ENCODE peak calls at places on chromosomes 7 and 10, in seven cellular contexts. One of them, this sample, is unnamed.

GRCh38 chr7:91168766-91169518 is 95.3 kb upstream of the FZD1 start:
- DNase-seq in brain microvascular endothelial cell: peak
- DNase-seq in tibial nerve: no peak
- DNase-seq in HFF-Myc: no peak
- DNase-seq in sigmoid colon: no peak
- DNase-seq in PC-9: no peak
- DNase-seq in neural progenitor cell: peak
- DNase-seq in this sample: no peak

GRCh38 chr10:88553116-88553752 is 29.9 kb downstream of the RNLS start:
- DNase-seq in tibial nerve: peak
- DNase-seq in neural progenitor cell: peak
- DNase-seq in sigmoid colon: peak
- DNase-seq in HFF-Myc: peak
- DNase-seq in brain microvascular endothelial cell: peak
- DNase-seq in PC-9: peak
- DNase-seq in this sample: peak

GRCh38 chr7:153939177-153939576 is 113.0 kb upstream of the DPP6 start:
- DNase-seq in PC-9: no peak
- DNase-seq in HFF-Myc: no peak
- DNase-seq in tibial nerve: no peak
- DNase-seq in brain microvascular endothelial cell: no peak
- DNase-seq in neural progenitor cell: no peak
- DNase-seq in sigmoid colon: no peak
- DNase-seq in this sample: no peak

GRCh38 chr7:79880312-79880711 is 254.3 kb upstream of the GNAI1 start:
- DNase-seq in HFF-Myc: no peak
- DNase-seq in sigmoid colon: no peak
- DNase-seq in brain microvascular endothelial cell: no peak
- DNase-seq in PC-9: no peak
- DNase-seq in tibial nerve: no peak
- DNase-seq in neural progenitor cell: peak
- DNase-seq in this sample: no peak

GRCh38 chr10:85851300-85851699 is 515.3 kb downstream of the GRID1 start:
- DNase-seq in brain microvascular endothelial cell: peak
- DNase-seq in PC-9: no peak
- DNase-seq in HFF-Myc: no peak
- DNase-seq in tibial nerve: no peak
- DNase-seq in sigmoid colon: no peak
- DNase-seq in neural progenitor cell: no peak
- DNase-seq in this sample: no peak

GRCh38 chr10:77377678-77378352 is 259.8 kb downstream of the KCNMA1 start:
- DNase-seq in HFF-Myc: no peak
- DNase-seq in tibial nerve: no peak
- DNase-seq in brain microvascular endothelial cell: no peak
- DNase-seq in sigmoid colon: no peak
- DNase-seq in neural progenitor cell: no peak
- DNase-seq in PC-9: peak
- DNase-seq in this sample: no peak

GRCh38 chr7:6202117-6202516 is 70.3 kb downstream of the CYTH3 start:
- DNase-seq in HFF-Myc: no peak
- DNase-seq in neural progenitor cell: no peak
- DNase-seq in brain microvascular endothelial cell: no peak
- DNase-seq in sigmoid colon: no peak
- DNase-seq in tibial nerve: no peak
- DNase-seq in PC-9: no peak
- DNase-seq in this sample: no peak

GRCh38 chr10:56905051-56905450 is 544.0 kb upstream of the ZWINT start:
- DNase-seq in brain microvascular endothelial cell: no peak
- DNase-seq in HFF-Myc: no peak
- DNase-seq in sigmoid colon: no peak
- DNase-seq in PC-9: no peak
- DNase-seq in neural progenitor cell: no peak
- DNase-seq in tibial nerve: no peak
- DNase-seq in this sample: no peak

GRCh38 chr7:4931932-4932331 is 27.1 kb downstream of the MMD2 start:
- DNase-seq in PC-9: peak
- DNase-seq in sigmoid colon: peak
- DNase-seq in brain microvascular endothelial cell: no peak
- DNase-seq in tibial nerve: peak
- DNase-seq in neural progenitor cell: peak
- DNase-seq in HFF-Myc: no peak
- DNase-seq in this sample: no peak

GRCh38 chr10:7707102-7707501 is 4.0 kb downstream of the ITIH2 start:
- DNase-seq in PC-9: no peak
- DNase-seq in tibial nerve: no peak
- DNase-seq in sigmoid colon: no peak
- DNase-seq in neural progenitor cell: no peak
- DNase-seq in HFF-Myc: no peak
- DNase-seq in brain microvascular endothelial cell: no peak
- DNase-seq in this sample: no peak

GRCh38 chr10:79052311-79053080 is 16.3 kb upstream of the ZMIZ1 start:
- DNase-seq in sigmoid colon: peak
- DNase-seq in HFF-Myc: no peak
- DNase-seq in PC-9: peak
- DNase-seq in neural progenitor cell: peak
- DNase-seq in brain microvascular endothelial cell: no peak
- DNase-seq in tibial nerve: no peak
- DNase-seq in this sample: no peak

GRCh38 chr10:61664985-61665384 is 2.3 kb downstream of the CABCOCO1 start:
- DNase-seq in tibial nerve: no peak
- DNase-seq in PC-9: no peak
- DNase-seq in HFF-Myc: no peak
- DNase-seq in neural progenitor cell: no peak
- DNase-seq in brain microvascular endothelial cell: no peak
- DNase-seq in sigmoid colon: no peak
- DNase-seq in this sample: no peak

GRCh38 chr10:52229271-52229931 is 84.7 kb upstream of the DKK1 start:
- DNase-seq in sigmoid colon: no peak
- DNase-seq in PC-9: no peak
- DNase-seq in neural progenitor cell: no peak
- DNase-seq in brain microvascular endothelial cell: peak
- DNase-seq in HFF-Myc: no peak
- DNase-seq in tibial nerve: no peak
- DNase-seq in this sample: no peak

GRCh38 chr7:69847921-69848612 is 249.8 kb downstream of the AUTS2 start:
- DNase-seq in neural progenitor cell: no peak
- DNase-seq in sigmoid colon: no peak
- DNase-seq in tibial nerve: no peak
- DNase-seq in PC-9: no peak
- DNase-seq in brain microvascular endothelial cell: no peak
- DNase-seq in HFF-Myc: no peak
- DNase-seq in this sample: no peak

GRCh38 chr10:78181381-78182055 is 147.9 kb downstream of the RPS24 start:
- DNase-seq in PC-9: no peak
- DNase-seq in HFF-Myc: no peak
- DNase-seq in sigmoid colon: no peak
- DNase-seq in neural progenitor cell: no peak
- DNase-seq in brain microvascular endothelial cell: no peak
- DNase-seq in tibial nerve: no peak
- DNase-seq in this sample: no peak

GRCh38 chr10:96803265-96803664 is 28.8 kb upstream of the LCOR start:
- DNase-seq in PC-9: no peak
- DNase-seq in sigmoid colon: no peak
- DNase-seq in HFF-Myc: no peak
- DNase-seq in brain microvascular endothelial cell: no peak
- DNase-seq in neural progenitor cell: no peak
- DNase-seq in tibial nerve: no peak
- DNase-seq in this sample: no peak

GRCh38 chr10:43209651-43210141 is 57.2 kb downstream of the RASGEF1A start:
- DNase-seq in HFF-Myc: no peak
- DNase-seq in PC-9: no peak
- DNase-seq in sigmoid colon: peak
- DNase-seq in neural progenitor cell: no peak
- DNase-seq in tibial nerve: no peak
- DNase-seq in brain microvascular endothelial cell: no peak
- DNase-seq in this sample: no peak

GRCh38 chr7:32518534-32519140 is 23.3 kb downstream of the AVL9 start:
- DNase-seq in tibial nerve: no peak
- DNase-seq in neural progenitor cell: peak
- DNase-seq in brain microvascular endothelial cell: no peak
- DNase-seq in PC-9: no peak
- DNase-seq in sigmoid colon: no peak
- DNase-seq in HFF-Myc: peak
- DNase-seq in this sample: no peak

GRCh38 chr10:70619271-70620019 is 16.9 kb upstream of the PRF1 start:
- DNase-seq in PC-9: no peak
- DNase-seq in sigmoid colon: no peak
- DNase-seq in brain microvascular endothelial cell: peak
- DNase-seq in neural progenitor cell: no peak
- DNase-seq in HFF-Myc: peak
- DNase-seq in tibial nerve: no peak
- DNase-seq in this sample: no peak

DNA sequence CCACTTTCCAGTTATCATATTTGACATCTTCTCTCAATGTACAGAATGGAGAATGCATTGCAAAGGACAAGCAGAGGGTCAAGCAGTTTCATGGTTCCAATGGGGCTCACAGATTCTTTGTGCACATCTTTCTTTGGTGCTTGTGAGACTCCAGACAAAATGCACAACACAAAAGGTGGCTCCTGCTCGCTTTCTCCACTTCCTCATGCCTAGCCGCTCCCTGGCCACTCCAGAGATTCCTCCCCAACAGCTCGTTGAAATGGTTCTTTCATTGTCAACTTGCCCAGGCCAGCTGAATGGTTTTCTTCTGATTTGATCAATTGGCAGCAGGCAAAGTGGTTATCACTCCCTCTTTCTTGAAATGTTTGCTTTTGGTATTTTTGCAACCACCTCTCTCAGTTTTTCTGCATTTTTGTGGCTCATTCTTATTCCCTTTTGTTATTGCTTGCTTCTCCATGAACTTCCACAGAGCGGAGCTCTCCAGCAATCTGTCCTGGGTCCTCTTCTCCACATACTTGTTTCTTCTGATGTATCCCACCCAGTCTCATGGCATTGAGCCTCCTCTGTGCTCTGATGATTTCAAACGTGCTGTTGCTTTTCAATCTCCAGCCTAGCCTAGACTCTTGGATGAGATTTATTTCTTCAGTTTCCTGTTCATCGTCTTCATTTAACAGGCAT is 507.8 kb upstream of the MKI67 start:
- DNase-seq in tibial nerve: no peak
- DNase-seq in PC-9: no peak
- DNase-seq in neural progenitor cell: peak
- DNase-seq in sigmoid colon: no peak
- DNase-seq in brain microvascular endothelial cell: no peak
- DNase-seq in HFF-Myc: no peak
- DNase-seq in this sample: no peak
- TF ChIP-seq CTCF in tibial nerve: peak
- TF ChIP-seq CTCF in PC-9: no peak
- TF ChIP-seq CTCF in neural progenitor cell: peak
- TF ChIP-seq CTCF in sigmoid colon: no peak
- TF ChIP-seq CTCF in brain microvascular endothelial cell: no peak
- TF ChIP-seq CTCF in HFF-Myc: no peak
- TF ChIP-seq CTCF in this sample: no peak

GRCh38 chr10:133356549-133356948 is 1.3 kb downstream of the FUOM start:
- DNase-seq in tibial nerve: no peak
- DNase-seq in sigmoid colon: no peak
- DNase-seq in neural progenitor cell: no peak
- DNase-seq in HFF-Myc: no peak
- DNase-seq in brain microvascular endothelial cell: no peak
- DNase-seq in PC-9: no peak
- DNase-seq in this sample: no peak
- H3K4me3 ChIP-seq in tibial nerve: peak
- H3K4me3 ChIP-seq in sigmoid colon: peak
- H3K4me3 ChIP-seq in neural progenitor cell: peak
- H3K4me3 ChIP-seq in HFF-Myc: peak
- H3K4me3 ChIP-seq in brain microvascular endothelial cell: peak
- H3K4me3 ChIP-seq in PC-9: peak
- H3K4me3 ChIP-seq in this sample: no peak

GRCh38 chr10:133047526-133047925 is 40.2 kb upstream of the ADGRA1 start:
- DNase-seq in PC-9: no peak
- DNase-seq in sigmoid colon: no peak
- DNase-seq in brain microvascular endothelial cell: no peak
- DNase-seq in HFF-Myc: no peak
- DNase-seq in neural progenitor cell: no peak
- DNase-seq in tibial nerve: no peak
- DNase-seq in this sample: no peak
- TF ChIP-seq CTCF in PC-9: no peak
- TF ChIP-seq CTCF in sigmoid colon: no peak
- TF ChIP-seq CTCF in brain microvascular endothelial cell: no peak
- TF ChIP-seq CTCF in HFF-Myc: no peak
- TF ChIP-seq CTCF in neural progenitor cell: no peak
- TF ChIP-seq CTCF in tibial nerve: no peak
- TF ChIP-seq CTCF in this sample: no peak

DNA sequence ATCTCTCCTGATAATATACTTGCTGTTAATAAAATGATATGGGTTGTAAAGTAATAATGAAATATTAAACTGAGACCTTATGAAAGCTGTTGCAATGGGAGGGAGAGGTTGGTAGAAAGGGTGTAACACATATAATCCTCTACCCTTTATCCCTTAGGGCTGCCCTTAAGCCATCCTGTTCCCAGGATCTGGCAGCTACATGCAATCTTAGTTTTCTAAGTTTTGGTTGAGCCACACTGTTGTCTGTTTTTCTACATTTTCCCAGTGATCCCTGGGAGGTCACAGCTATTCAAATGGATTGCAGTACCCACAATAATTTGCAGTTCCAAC is 6.4 kb downstream of the COA1 start:
- DNase-seq in sigmoid colon: no peak
- DNase-seq in neural progenitor cell: no peak
- DNase-seq in HFF-Myc: no peak
- DNase-seq in tibial nerve: no peak
- DNase-seq in PC-9: no peak
- DNase-seq in brain microvascular endothelial cell: no peak
- DNase-seq in this sample: no peak
- H3K4me3 ChIP-seq in sigmoid colon: no peak
- H3K4me3 ChIP-seq in neural progenitor cell: no peak
- H3K4me3 ChIP-seq in HFF-Myc: no peak
- H3K4me3 ChIP-seq in tibial nerve: no peak
- H3K4me3 ChIP-seq in PC-9: no peak
- H3K4me3 ChIP-seq in brain microvascular endothelial cell: no peak
- H3K4me3 ChIP-seq in this sample: no peak

GRCh38 chr10:80855348-80855971 is 317.8 kb downstream of the SH2D4B start:
- DNase-seq in neural progenitor cell: peak
- DNase-seq in PC-9: no peak
- DNase-seq in sigmoid colon: no peak
- DNase-seq in HFF-Myc: no peak
- DNase-seq in tibial nerve: no peak
- DNase-seq in brain microvascular endothelial cell: no peak
- DNase-seq in this sample: no peak
- TF ChIP-seq CTCF in neural progenitor cell: peak
- TF ChIP-seq CTCF in PC-9: peak
- TF ChIP-seq CTCF in sigmoid colon: no peak
- TF ChIP-seq CTCF in HFF-Myc: no peak
- TF ChIP-seq CTCF in tibial nerve: no peak
- TF ChIP-seq CTCF in brain microvascular endothelial cell: peak
- TF ChIP-seq CTCF in this sample: no peak

This sample was measured in AG09309.